ENCODE peak calls at places on chromosomes 5 and 9, in ten cellular contexts. T is lower leg skin; K is ascending aorta; D is fibroblast of lung; W is right lobe of liver; Z is upper lobe of left lung; G is kidney; R is AG04450; O is A549; I is CD8-positive, alpha-beta T cell. M is an unnamed sample.

GRCh38 chr5:5132185-5132584 is 7.9 kb upstream of the ADAMTS16 start:
- DNase-seq in T (no peak), K (no peak), D (no peak), W (no peak), Z (no peak), G (no peak), R (no peak), O (no peak), I (no peak), M (no peak)

GRCh38 chr9:94681508-94681907 is 42.2 kb upstream of the FBP1 start:
- DNase-seq in T (peak; percentile 89), K (no peak), D (peak; percentile 76), W (peak; percentile 76), Z (peak; percentile 84), G (peak; percentile 91), R (peak; percentile 62), O (peak; percentile 86), I (peak; percentile 18), M (no peak)

GRCh38 chr9:137486545-137487453 is 27.7 kb upstream of the NSMF start:
- DNase-seq in T (no peak), K (no peak), D (no peak), W (no peak), Z (peak; percentile 75), G (peak; percentile 66), R (no peak), O (no peak), I (no peak), M (no peak)

GRCh38 chr5:14491505-14491904 is 90.1 kb upstream of the OTULINL start:
- DNase-seq in T (peak; percentile 76), K (no peak), D (peak; percentile 42), W (no peak), Z (no peak), G (no peak), R (no peak), O (no peak), I (no peak), M (no peak)

GRCh38 chr9:34027845-34028574 is 20.7 kb downstream of the UBAP2 start:
- DNase-seq in T (no peak), K (no peak), D (no peak), W (no peak), Z (no peak), G (no peak), R (no peak), O (no peak), I (no peak), M (no peak)

GRCh38 chr5:22938373-22938772 is 85.2 kb upstream of the CDH12 start:
- DNase-seq in T (no peak), K (no peak), D (no peak), W (no peak), Z (no peak), G (no peak), R (no peak), O (no peak), I (no peak), M (no peak)

GRCh38 chr9:3842839-3843238 is 317.0 kb upstream of the RFX3 start:
- DNase-seq in T (no peak), K (no peak), D (peak; percentile 73), W (no peak), Z (no peak), G (no peak), R (no peak), O (no peak), I (no peak), M (no peak)

GRCh38 chr5:59065551-59065950 is 482.7 kb downstream of the RAB3C start:
- DNase-seq in T (no peak), K (no peak), D (peak; percentile 53), W (no peak), Z (no peak), G (no peak), R (no peak), O (no peak), I (no peak), M (no peak)

GRCh38 chr5:95959964-95960801 is 1.5 kb downstream of the ELL2 start:
- DNase-seq in T (peak; percentile 85), K (no peak), D (peak; percentile 57), W (no peak), Z (no peak), G (no peak), R (no peak), O (peak; percentile 18), I (no peak), M (no peak)

GRCh38 chr9:99823392-99824377 is 2.0 kb downstream of the NR4A3 start:
- DNase-seq in T (peak; percentile 89), K (no peak), D (peak; percentile 38), W (peak; percentile 48), Z (peak; percentile 90), G (peak; percentile 85), R (no peak), O (peak; percentile 57), I (peak; percentile 32), M (no peak)

GRCh38 chr5:10726913-10727517 is 34.0 kb downstream of the DAP start:
- DNase-seq in T (no peak), K (no peak), D (no peak), W (no peak), Z (no peak), G (no peak), R (no peak), O (no peak), I (no peak), M (no peak)

GRCh38 chr5:105868038-105868775 is 1802.5 kb downstream of the EFNA5 start:
- DNase-seq in T (no peak), K (no peak), D (no peak), W (no peak), Z (no peak), G (peak; percentile 8), R (no peak), O (no peak), I (no peak), M (no peak)

GRCh38 chr9:2755285-2755684 is 38.0 kb downstream of the KCNV2 start:
- DNase-seq in T (no peak), K (no peak), D (no peak), W (no peak), Z (no peak), G (no peak), R (no peak), O (no peak), I (no peak), M (no peak)

GRCh38 chr9:126611592-126612328 is 2.0 kb upstream of the LMX1B start:
- DNase-seq in T (peak; percentile 94), K (no peak), D (peak; percentile 45), W (peak; percentile 81), Z (peak; percentile 94), G (peak; percentile 90), R (no peak), O (peak; percentile 80), I (peak; percentile 45), M (no peak)

GRCh38 chr5:157366741-157367684 is 93.0 kb upstream of the NIPAL4 start:
- DNase-seq in T (no peak), K (no peak), D (peak; percentile 80), W (no peak), Z (no peak), G (no peak), R (peak; percentile 54), O (peak; percentile 52), I (no peak), M (no peak)

GRCh38 chr9:131277673-131278420 is 1.5 kb upstream of the FAM78A start:
- DNase-seq in T (peak; percentile 95), K (peak; percentile 53), D (peak; percentile 79), W (peak; percentile 81), Z (peak; percentile 90), G (peak; percentile 90), R (peak; percentile 50), O (peak; percentile 94), I (peak; percentile 43), M (peak; percentile 43)

GRCh38 chr9:131275332-131276106 is 791 bp downstream of the FAM78A start:
- DNase-seq in T (no peak), K (no peak), D (no peak), W (peak; percentile 47), Z (peak; percentile 59), G (peak; percentile 79), R (no peak), O (no peak), I (no peak), M (no peak)

GRCh38 chr9:131278421-131279111 is 2.3 kb upstream of the FAM78A start:
- DNase-seq in T (no peak), K (no peak), D (no peak), W (no peak), Z (peak; percentile 58), G (no peak), R (no peak), O (no peak), I (no peak), M (no peak)

GRCh38 chr9:131276107-131276888 is at the start of gene FAM78A:
- DNase-seq in T (no peak), K (no peak), D (peak; percentile 10), W (peak; percentile 76), Z (peak; percentile 95), G (peak; percentile 87), R (no peak), O (no peak), I (no peak), M (no peak)

GRCh38 chr9:131276891-131277672 is 772 bp upstream of the FAM78A start:
- DNase-seq in T (no peak), K (no peak), D (no peak), W (peak; percentile 44), Z (peak; percentile 91), G (no peak), R (no peak), O (no peak), I (no peak), M (no peak)
- TF ChIP-seq CTCF in T (no peak), K (no peak), D (no peak), W (no peak), Z (no peak), G (no peak), R (no peak), O (peak; percentile 9), I (no peak), M (no peak)

GRCh38 chr5:108003178-108003577 is 332.4 kb upstream of the EFNA5 start:
- DNase-seq in T (no peak), K (no peak), D (peak; percentile 54), W (no peak), Z (no peak), G (no peak), R (peak; percentile 18), O (no peak), I (no peak), M (no peak)
- H3K4me3 ChIP-seq in T (no peak overlapping the region), K (no peak overlapping the region), D (peak overlapping the region; percentile 30), W (no peak overlapping the region), Z (no peak overlapping the region), G (peak overlapping the region; percentile 55), R (peak overlapping the region; percentile 34), O (no peak overlapping the region), I (no peak overlapping the region), M (no peak overlapping the region)

DNA sequence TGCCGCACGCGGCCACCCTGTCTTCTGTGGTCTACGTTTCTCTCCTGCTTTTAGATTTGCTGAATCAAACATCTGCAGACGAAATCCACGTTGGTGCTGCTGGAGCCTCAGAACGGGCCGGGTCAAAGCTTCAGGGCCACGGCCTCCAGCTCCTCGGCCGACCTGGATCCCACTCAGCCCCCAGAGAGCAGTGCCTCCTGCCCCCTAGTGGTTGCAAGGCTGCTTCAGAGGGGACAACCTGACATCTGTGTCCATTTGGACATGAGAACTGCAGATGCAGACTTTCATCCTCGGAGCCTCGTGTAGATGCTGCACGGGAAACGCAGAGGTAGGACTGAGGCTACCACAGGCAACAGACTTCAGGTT is 23.0 kb upstream of the SLC6A3 start:
- DNase-seq in T (peak; percentile 58), K (no peak), D (no peak), W (peak; percentile 33), Z (no peak), G (no peak), R (no peak), O (no peak), I (no peak), M (no peak)
- TF ChIP-seq CTCF in T (no peak), K (peak; percentile 7), D (peak; percentile 55), W (peak; percentile 40), Z (peak; percentile 27), G (peak; percentile 58), R (peak; percentile 43), O (peak; percentile 28), I (peak; percentile 19), M (peak; percentile 76)

GRCh38 chr9:101738566-101739183 is at the start of gene GRIN3A:
- DNase-seq in T (no peak), K (no peak), D (no peak), W (peak; percentile 73), Z (peak; percentile 60), G (peak; percentile 67), R (no peak), O (peak; percentile 6), I (no peak), M (no peak)
- H3K4me3 ChIP-seq in T (peak within 1 kb of the TSS; percentile 4), K (peak within 1 kb of the TSS; percentile 39), D (no peak within 1 kb of the TSS), W (peak within 1 kb of the TSS; percentile 61), Z (peak within 1 kb of the TSS; percentile 23), G (peak within 1 kb of the TSS; percentile 43), R (no peak within 1 kb of the TSS), O (peak within 1 kb of the TSS; percentile 46), I (no peak within 1 kb of the TSS), M (peak within 1 kb of the TSS; percentile 52)